ENCODE peak calls at places on chromosomes 4 and X, in six cellular contexts. V, G, U, J, W and N are unnamed samples.

GRCh38 chr4:153518637-153519384 is 52.7 kb downstream of the TMEM131L start:
- DNase-seq in W (peak), U (no peak), J (peak), V (no peak), G (no peak), N (no peak)

GRCh38 chr4:80407246-80407645 is 71.7 kb downstream of the CFAP299 start:
- DNase-seq in J (no peak), V (no peak), G (peak), U (no peak), W (no peak), N (no peak)

GRCh38 chr4:337932-338758 is 531 bp downstream of the ZNF141 start:
- DNase-seq in W (peak), U (no peak), V (peak), J (no peak), G (peak), N (no peak)

GRCh38 chr4:157896726-157897125 is 276.1 kb downstream of the GASK1B start:
- DNase-seq in G (no peak), J (no peak), U (no peak), W (no peak), V (no peak), N (no peak)

GRCh38 chr4:1825326-1825725 is 30.6 kb downstream of the LETM1 start:
- DNase-seq in J (no peak), G (no peak), V (no peak), U (no peak), W (no peak), N (no peak)

GRCh38 chrX:153828723-153829548 is 1.4 kb downstream of the PDZD4 start:
- DNase-seq in J (no peak), W (no peak), U (no peak), G (peak), V (peak), N (no peak)

GRCh38 chr4:80182237-80182866 is 15.0 kb upstream of the PRDM8 start:
- DNase-seq in V (no peak), J (no peak), W (no peak), U (no peak), G (no peak), N (no peak)

GRCh38 chr4:7309636-7310035 is 117.3 kb downstream of the SORCS2 start:
- DNase-seq in W (no peak), U (no peak), G (no peak), V (no peak), J (no peak), N (no peak)

GRCh38 chr4:175884048-175884447 is 72.0 kb upstream of the GPM6A start:
- DNase-seq in J (no peak), W (no peak), U (no peak), V (no peak), G (peak), N (no peak)

GRCh38 chrX:133726211-133726630 is 259.2 kb downstream of the GPC3 start:
- DNase-seq in J (peak), G (peak), U (no peak), V (no peak), W (no peak), N (no peak)

GRCh38 chrX:24846551-24847170 is 152.9 kb downstream of the POLA1 start:
- DNase-seq in J (no peak), V (no peak), G (no peak), U (no peak), W (no peak), N (no peak)

GRCh38 chrX:73965833-73966232 is 338.1 kb upstream of the ZCCHC13 start:
- DNase-seq in W (no peak), J (no peak), U (no peak), V (no peak), G (no peak), N (no peak)

GRCh38 chrX:24396236-24396929 is 35.9 kb downstream of the SUPT20HL1 start:
- DNase-seq in J (no peak), U (no peak), W (no peak), G (no peak), V (no peak), N (no peak)

GRCh38 chr4:6251365-6251764 is 18.3 kb upstream of the WFS1 start:
- DNase-seq in G (no peak), V (no peak), U (no peak), W (no peak), J (no peak), N (no peak)